ENCODE peak calls at places on chromosome 3, in nine cellular contexts. U is GM20000; O is BE2C; F is stimulated activated naive CD4-positive, alpha-beta T cell treated with Interleukin-2 at 50 U/mL for 16 hours; X is tibial nerve; E is HFFc6; A is fibroblast of mammary gland; G is activated CD8-positive, alpha-beta T cell treated with anti-CD3 and anti-CD28 coated beads for 36 hours; C is cerebellar cortex. Y is an unnamed sample.

GRCh38 chr3:177538064-177538742 is 340.9 kb upstream of the TBL1XR1 start:
- DNase-seq in U (no peak), O (no peak), F (no peak), X (no peak), E (no peak), A (peak), G (no peak), C (peak), Y (peak)

GRCh38 chr3:188469228-188469885 is 315.4 kb downstream of the LPP start:
- DNase-seq in U (no peak), O (no peak), F (no peak), X (peak), E (no peak), A (peak), G (no peak), C (peak), Y (no peak)

GRCh38 chr3:129173725-129174124 is 10.0 kb downstream of the CNBP start:
- DNase-seq in U (no peak), O (no peak), F (no peak), X (no peak), E (no peak), A (no peak), G (no peak), C (no peak), Y (no peak)

GRCh38 chr3:57555316-57555715 is 758 bp upstream of the PDE12 start:
- DNase-seq in U (no peak), O (no peak), F (no peak), X (no peak), E (no peak), A (no peak), G (peak), C (no peak), Y (no peak)

GRCh38 chr3:150407051-150407817 is 864 bp upstream of the TSC22D2 start:
- DNase-seq in U (no peak), O (no peak), F (no peak), X (no peak), E (peak), A (peak), G (no peak), C (no peak), Y (no peak)

GRCh38 chr3:71726106-71726505 is 904 bp upstream of the EIF4E3 start:
- DNase-seq in U (no peak), O (no peak), F (peak), X (no peak), E (no peak), A (no peak), G (peak), C (no peak), Y (no peak)

GRCh38 chr3:100400424-100400781 is 486 bp downstream of the TOMM70 start:
- DNase-seq in U (no peak), O (peak), F (peak), X (no peak), E (no peak), A (no peak), G (peak), C (peak), Y (no peak)

GRCh38 chr3:138890555-138891187 is 55.9 kb upstream of the PIK3CB start:
- DNase-seq in U (peak), O (no peak), F (no peak), X (no peak), E (no peak), A (no peak), G (peak), C (no peak), Y (no peak)

GRCh38 chr3:4751057-4752051 is 227.9 kb upstream of the BHLHE40 start:
- DNase-seq in U (peak), O (no peak), F (no peak), X (no peak), E (peak), A (peak), G (no peak), C (no peak), Y (no peak)

GRCh38 chr3:120350431-120350941 is 1.3 kb upstream of the LRRC58 start:
- DNase-seq in U (no peak), O (peak), F (no peak), X (no peak), E (peak), A (peak), G (no peak), C (peak), Y (no peak)

GRCh38 chr3:51389423-51390183 is 1.5 kb upstream of the RBM15B start:
- DNase-seq in U (peak), O (peak), F (peak), X (no peak), E (peak), A (peak), G (peak), C (peak), Y (no peak)

GRCh38 chr3:48155122-48155521 is 33.1 kb downstream of the CDC25A start:
- DNase-seq in U (no peak), O (no peak), F (no peak), X (no peak), E (peak), A (peak), G (no peak), C (no peak), Y (no peak)

GRCh38 chr3:120801484-120801883 is 58.9 kb downstream of the GTF2E1 start:
- DNase-seq in U (no peak), O (no peak), F (no peak), X (no peak), E (no peak), A (no peak), G (no peak), C (no peak), Y (no peak)

Y was measured in amygdala.